ENCODE peak calls at places on chromosomes 4 and X, in nine cellular contexts. A is ovary, Q is suprapubic skin, X is transverse colon, N is uterus, I is IMR-90, O is right lobe of liver, C is HepG2, Y is lower leg skin. S is an unnamed sample.

GRCh38 chr4:57148831-57149230 is 38.6 kb upstream of the IGFBP7 start:
- DNase-seq in O (no peak), Y (no peak), Q (no peak), N (no peak), A (no peak), C (no peak), I (peak), X (no peak), S (no peak)

GRCh38 chr4:82551734-82552133 is 10.1 kb downstream of the TMEM150C start:
- DNase-seq in O (no peak), C (no peak), I (no peak), Q (no peak), Y (no peak), X (no peak), A (no peak), N (no peak), S (no peak)

GRCh38 chr4:167964766-167965373 is 127.5 kb upstream of the ANXA10 start:
- DNase-seq in Y (no peak), C (no peak), A (no peak), Q (no peak), N (no peak), I (no peak), O (no peak), X (no peak), S (no peak)

GRCh38 chr4:124423160-124423559 is 289.4 kb downstream of the ANKRD50 start:
- DNase-seq in I (peak), O (no peak), X (no peak), C (no peak), A (no peak), Q (no peak), N (no peak), Y (no peak), S (no peak)

GRCh38 chrX:39519566-39520301 is 578.0 kb downstream of the BCOR start:
- DNase-seq in N (no peak), Q (no peak), X (no peak), Y (no peak), I (no peak), A (no peak), C (no peak), O (no peak), S (no peak)

GRCh38 chr4:106864231-106864630 is 171.9 kb downstream of the DKK2 start:
- DNase-seq in Y (no peak), Q (no peak), A (no peak), O (no peak), I (no peak), X (no peak), C (no peak), N (no peak), S (no peak)

GRCh38 chr4:87054900-87055299 is 120.1 kb downstream of the AFF1 start:
- DNase-seq in N (no peak), C (no peak), O (no peak), Y (no peak), I (no peak), X (no peak), A (no peak), Q (no peak), S (no peak)

GRCh38 chr4:13543648-13544555 is at the start of gene NKX3-2:
- DNase-seq in O (no peak), I (peak), X (no peak), Y (no peak), A (no peak), C (no peak), N (no peak), Q (no peak), S (peak)

GRCh38 chrX:121010218-121010617 is 24.7 kb upstream of the CT47A1 start:
- DNase-seq in C (peak), O (no peak), A (no peak), X (no peak), I (no peak), N (no peak), Y (no peak), Q (no peak), S (no peak)

GRCh38 chr4:148893095-148893494 is 450.9 kb upstream of the NR3C2 start:
- DNase-seq in C (no peak), O (no peak), X (no peak), A (no peak), I (no peak), Y (no peak), Q (no peak), N (no peak), S (no peak)

GRCh38 chrX:48945517-48946348 is 11.7 kb downstream of the OTUD5 start:
- DNase-seq in X (peak), A (peak), I (peak), O (peak), N (peak), Y (no peak), C (peak), Q (no peak), S (peak)

GRCh38 chr4:10088135-10089010 is 28.2 kb downstream of the WDR1 start:
- DNase-seq in C (no peak), O (peak), X (no peak), Y (peak), A (no peak), N (no peak), I (no peak), Q (no peak), S (no peak)

GRCh38 chr4:5753766-5754528 is 42.9 kb downstream of the EVC start:
- DNase-seq in N (no peak), O (no peak), C (no peak), X (no peak), I (peak), Q (no peak), A (no peak), Y (no peak), S (no peak)

GRCh38 chr4:7462509-7462971 is 27.8 kb upstream of the PSAPL1 start:
- DNase-seq in A (peak), Q (no peak), Y (no peak), X (no peak), N (no peak), O (peak), C (peak), I (peak), S (no peak)

GRCh38 chrX:22323541-22323940 is 50.8 kb downstream of the CBLL2 start:
- DNase-seq in C (no peak), A (no peak), Y (no peak), N (no peak), O (no peak), Q (no peak), I (peak), X (no peak), S (no peak)

GRCh38 chrX:69361286-69361926 is 142.7 kb upstream of the NALF2 start:
- DNase-seq in N (no peak), A (peak), Q (no peak), C (no peak), O (no peak), Y (no peak), X (no peak), I (peak), S (no peak)

GRCh38 chr4:138404801-138405200 is 162.7 kb upstream of the SLC7A11 start:
- DNase-seq in Q (no peak), C (no peak), A (no peak), I (no peak), O (no peak), N (no peak), X (no peak), Y (no peak), S (no peak)

GRCh38 chrX:97845451-97845850 is 961.7 kb downstream of the RPA4 start:
- DNase-seq in O (no peak), C (no peak), A (no peak), N (no peak), Q (no peak), I (no peak), Y (no peak), X (no peak), S (no peak)

GRCh38 chr4:141047228-141047884 is 85.9 kb downstream of the RNF150 start:
- DNase-seq in O (no peak), A (no peak), X (no peak), C (no peak), I (peak), Q (no peak), N (no peak), Y (no peak), S (no peak)

GRCh38 chr4:153318696-153319320 is 25.7 kb upstream of the MND1 start:
- DNase-seq in A (no peak), C (peak), N (peak), X (no peak), Y (no peak), O (no peak), Q (no peak), I (peak), S (peak)

GRCh38 chr4:8294036-8294435 is 24.5 kb downstream of the HTRA3 start:
- DNase-seq in C (no peak), O (no peak), Q (peak), Y (no peak), N (no peak), A (peak), X (no peak), I (no peak), S (no peak)

GRCh38 chr4:102612824-102613366 is 111.7 kb downstream of the NFKB1 start:
- DNase-seq in C (no peak), X (no peak), O (no peak), I (no peak), N (no peak), Q (no peak), Y (no peak), A (no peak), S (no peak)

GRCh38 chr4:186726440-186727148 is 2.9 kb upstream of the FAT1 start:
- DNase-seq in X (peak), C (peak), I (peak), N (peak), O (peak), Q (peak), Y (peak), A (peak), S (peak)
- TF ChIP-seq POLR2A in X (peak), C (no peak), I (peak), N (peak), O (peak), Q (peak), Y (no peak), A (no peak), S (no peak)

DNA sequence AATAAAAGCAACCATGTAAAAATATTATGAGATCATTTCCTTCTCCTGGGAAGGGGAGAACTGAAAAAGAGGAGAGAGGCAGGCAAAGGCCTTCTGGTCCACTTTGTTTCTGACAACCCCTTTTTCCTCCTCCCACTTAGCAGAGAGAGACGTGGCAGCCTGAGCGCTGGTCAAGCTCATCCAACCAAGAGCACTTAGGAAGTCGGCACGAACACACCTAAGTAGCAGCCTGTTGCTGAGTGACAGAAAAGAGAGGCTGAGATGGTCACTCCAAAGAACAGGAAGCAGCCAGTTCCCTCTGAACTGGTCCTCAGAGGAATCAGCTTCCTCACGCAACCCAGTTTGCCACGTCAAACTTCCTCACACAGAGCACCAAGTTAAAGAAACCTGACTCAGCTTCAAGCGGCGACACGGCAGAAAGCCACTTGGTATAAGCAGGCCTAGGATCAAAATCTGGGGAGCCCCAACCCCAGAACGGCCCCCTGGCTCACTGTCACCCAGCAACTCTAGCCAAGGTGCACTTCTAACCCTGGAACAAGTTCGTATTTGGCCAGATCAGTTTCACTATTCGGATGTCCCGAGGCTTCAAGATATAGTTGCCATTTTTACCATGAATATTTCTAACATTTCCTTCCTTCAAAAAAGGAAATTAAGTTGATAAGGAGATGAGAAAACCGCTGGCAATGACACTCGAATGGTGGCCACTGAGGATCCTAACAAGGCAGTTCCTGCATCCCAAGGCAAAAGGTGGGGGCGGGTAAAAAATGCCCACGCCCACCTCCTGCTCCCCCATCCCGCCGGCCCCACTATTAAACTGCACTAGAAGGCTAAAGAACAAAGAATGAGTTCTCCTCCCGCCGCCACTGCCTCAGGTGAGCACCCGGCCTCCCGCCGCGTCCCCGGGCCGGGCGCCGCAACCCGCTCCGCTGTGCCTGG is 698 bp downstream of the SEC24D start:
- DNase-seq in O (peak), I (peak), Y (peak), A (peak), N (peak), Q (peak), X (peak), C (peak), S (peak)
- TF ChIP-seq POLR2A in O (peak), I (peak), Y (no peak), A (no peak), N (peak), Q (peak), X (peak), C (peak), S (peak)

DNA sequence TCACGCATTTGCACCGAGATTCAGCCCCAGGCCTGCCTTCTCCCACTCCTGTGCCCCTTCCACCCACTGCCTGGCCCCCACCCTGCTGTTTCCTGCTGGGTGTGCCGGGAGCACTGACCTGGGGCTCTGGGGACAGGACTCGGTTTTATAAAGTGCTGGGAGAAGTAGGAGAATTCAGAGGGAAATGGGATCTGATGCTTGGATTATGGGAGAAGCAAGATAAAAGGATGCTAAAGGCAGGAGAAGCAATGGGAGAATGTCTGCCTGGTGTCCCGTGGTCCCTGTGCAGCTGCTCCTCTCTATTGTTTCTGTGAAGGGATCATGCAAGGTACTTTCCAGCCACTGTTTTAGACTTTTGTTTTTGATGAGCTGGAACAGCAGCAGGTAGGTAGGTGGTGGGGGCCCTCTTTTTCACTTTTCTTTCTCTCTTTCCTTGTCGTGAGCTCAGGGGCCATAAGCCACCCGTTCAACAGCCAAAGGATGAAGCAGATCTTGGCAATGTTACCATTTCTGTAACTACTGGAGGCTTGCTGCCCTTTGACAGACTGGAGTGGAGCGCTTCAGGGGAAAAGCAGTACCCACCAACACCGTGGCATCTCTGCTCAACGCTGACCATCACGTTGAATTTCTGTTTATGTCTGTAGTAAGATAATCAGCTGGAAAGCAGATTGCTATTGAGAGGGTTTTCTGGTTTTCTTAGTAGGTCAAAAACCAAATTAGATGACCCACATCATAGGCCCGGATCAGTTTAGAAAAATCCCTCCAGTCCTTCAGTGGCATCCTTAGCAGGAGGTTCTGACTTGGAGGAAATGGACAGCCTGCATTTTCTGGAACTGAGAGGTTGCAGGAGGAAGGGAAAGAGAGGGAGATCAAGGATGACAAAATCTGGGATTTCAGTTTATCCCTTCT is 63.8 kb upstream of the ENPP6 start:
- DNase-seq in A (no peak), I (no peak), C (no peak), X (peak), Q (no peak), O (no peak), Y (no peak), N (no peak), S (no peak)
- TF ChIP-seq POLR2A in A (no peak), I (no peak), C (no peak), X (no peak), Q (no peak), O (no peak), Y (no peak), N (no peak), S (no peak)

GRCh38 chrX:45771114-45771513 is 570.4 kb upstream of the DIPK2B start:
- DNase-seq in I (peak), C (peak), N (peak), Y (no peak), O (no peak), X (peak), A (peak), Q (no peak), S (peak)

GRCh38 chrX:45768666-45769065 is 568.0 kb upstream of the DIPK2B start:
- DNase-seq in N (no peak), I (no peak), O (no peak), X (no peak), Y (no peak), C (no peak), A (no peak), Q (no peak), S (no peak)

GRCh38 chrX:45771560-45772340 is 571.1 kb upstream of the DIPK2B start:
- DNase-seq in X (peak), I (peak), Q (no peak), A (no peak), C (no peak), O (peak), Y (no peak), N (no peak), S (peak)

GRCh38 chrX:45767021-45767491 is 566.4 kb upstream of the DIPK2B start:
- DNase-seq in N (no peak), I (peak), O (no peak), C (no peak), Y (no peak), X (no peak), A (no peak), Q (no peak), S (peak)

GRCh38 chrX:45769919-45770582 is 569.4 kb upstream of the DIPK2B start:
- DNase-seq in Y (peak), A (peak), I (peak), X (peak), Q (peak), O (peak), C (peak), N (peak), S (peak)
- TF ChIP-seq POLR2A in Y (no peak), A (peak), I (peak), X (peak), Q (peak), O (peak), C (no peak), N (peak), S (no peak)

DNA sequence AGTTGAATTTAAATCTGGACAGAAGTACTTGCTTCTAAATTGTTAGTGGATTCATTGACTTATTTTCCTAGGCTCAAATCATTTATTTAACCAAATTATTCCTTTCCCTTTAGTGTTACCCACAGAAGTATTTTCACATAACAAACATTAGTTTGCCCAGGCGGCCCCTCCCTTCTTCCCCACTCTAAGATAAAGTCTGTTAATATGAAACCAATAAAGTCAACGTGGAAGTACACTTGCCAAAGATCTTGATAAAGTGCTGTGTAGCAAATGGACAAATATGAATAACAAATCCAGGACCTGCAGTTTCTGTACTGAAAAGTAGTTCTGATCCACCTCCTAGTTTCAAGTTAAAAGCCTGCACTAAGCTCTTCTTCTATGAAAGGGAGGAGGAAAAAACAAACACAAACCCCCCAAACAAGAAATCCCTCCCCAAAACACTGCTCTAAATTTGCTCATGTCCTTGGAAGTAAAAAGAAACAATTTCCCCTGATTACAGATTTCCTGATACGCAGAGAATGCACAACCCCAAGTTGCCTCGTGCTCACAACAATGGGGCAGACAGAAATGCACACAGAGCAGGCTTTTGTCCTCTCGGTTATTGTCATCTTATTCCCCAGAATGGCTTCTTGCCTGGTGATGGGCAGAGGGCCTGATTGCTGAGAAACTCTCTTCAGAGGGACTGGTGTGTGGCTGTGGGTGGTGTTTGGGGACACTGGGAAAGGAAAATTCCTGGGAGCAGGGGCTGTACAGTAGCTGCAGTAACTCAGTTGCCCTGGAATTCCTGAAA is 23.2 kb downstream of the TMSB4X start:
- DNase-seq in Q (no peak), A (no peak), I (no peak), Y (no peak), X (no peak), N (no peak), C (no peak), O (no peak), S (no peak)
- TF ChIP-seq POLR2A in Q (no peak), A (no peak), I (no peak), Y (no peak), X (no peak), N (no peak), C (no peak), O (no peak), S (no peak)

GRCh38 chr4:2535386-2536192 is 858 bp upstream of the FAM193A start:
- DNase-seq in X (peak), A (peak), Q (peak), C (peak), N (no peak), Y (peak), I (peak), O (peak), S (peak)

GRCh38 chr4:2534904-2535385 is 1.5 kb upstream of the FAM193A start:
- DNase-seq in N (no peak), C (peak), Q (no peak), Y (no peak), A (no peak), X (no peak), I (peak), O (no peak), S (no peak)

GRCh38 chr4:2536193-2537010 is at the start of gene FAM193A:
- DNase-seq in I (peak), A (peak), Q (peak), X (peak), N (peak), O (peak), C (peak), Y (peak), S (peak)

DNA sequence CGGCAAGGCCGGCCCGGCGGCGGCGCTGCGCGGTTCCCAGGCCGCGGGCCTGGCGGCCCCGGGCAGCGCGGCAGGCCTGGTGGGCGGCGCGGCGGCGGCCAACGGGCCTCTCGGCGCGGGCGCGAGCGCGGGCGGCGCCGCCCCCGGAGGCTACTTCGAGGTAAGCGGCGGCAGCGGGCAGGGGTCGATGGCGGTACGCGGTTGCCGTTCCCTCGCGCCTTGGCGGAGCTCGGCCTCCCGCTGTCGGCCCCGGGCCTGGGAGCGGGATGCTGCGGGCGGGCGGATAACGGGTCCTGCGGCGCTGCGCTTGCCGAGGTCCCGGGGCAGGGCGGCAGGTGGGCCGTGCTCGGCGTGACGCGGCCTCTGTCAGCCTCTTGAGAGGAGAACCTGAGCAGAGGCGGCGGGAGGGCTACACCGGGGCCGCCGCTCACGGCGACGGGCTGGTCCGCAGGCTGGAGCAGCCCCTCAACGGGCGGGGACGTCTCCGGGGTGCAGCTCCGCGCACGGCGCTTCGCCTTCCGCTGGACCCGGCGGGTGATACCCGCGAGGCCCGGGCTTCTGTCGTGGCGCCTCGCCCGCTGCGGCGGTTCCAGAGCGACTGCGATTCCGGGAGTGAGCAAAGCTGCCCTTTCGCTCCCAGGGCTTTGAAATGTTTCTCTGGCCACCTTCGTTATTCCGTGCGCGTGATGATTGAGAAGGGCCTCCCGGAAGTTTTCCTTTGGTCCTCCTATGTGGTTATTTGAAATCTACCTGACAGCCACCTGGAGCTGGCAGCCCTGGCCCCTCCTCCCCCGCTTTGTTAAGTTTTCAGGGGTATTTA is 774 bp downstream of the FAM193A start:
- DNase-seq in O (peak), Y (no peak), N (peak), Q (peak), I (peak), X (peak), A (peak), C (peak), S (peak)
- TF ChIP-seq POLR2A in O (peak), Y (no peak), N (peak), Q (no peak), I (no peak), X (peak), A (no peak), C (no peak), S (peak)